ENCODE peak calls at places on chromosome 17, in eight cellular contexts. N is lower lobe of right lung; P is IMR-90; B is CD8-positive, alpha-beta T cell; W is suprapubic skin; H is uterus; V is fibroblast of the aortic adventitia; J is SJCRH30. Z is an unnamed sample.

GRCh38 chr17:74798239-74798707 is 22.1 kb upstream of the NAT9 start:
- DNase-seq in N (no peak), P (peak), B (no peak), W (no peak), H (no peak), V (no peak), J (no peak), Z (no peak)

GRCh38 chr17:61754124-61754523 is 109.2 kb downstream of the BRIP1 start:
- DNase-seq in N (no peak), P (no peak), B (no peak), W (no peak), H (no peak), V (no peak), J (no peak), Z (no peak)

GRCh38 chr17:51234162-51234561 is 25.7 kb downstream of the MBTD1 start:
- DNase-seq in N (no peak), P (no peak), B (no peak), W (no peak), H (no peak), V (no peak), J (no peak), Z (no peak)

GRCh38 chr17:44901323-44901965 is 2.2 kb upstream of the EFTUD2 start:
- DNase-seq in N (no peak), P (peak), B (no peak), W (no peak), H (no peak), V (peak), J (no peak), Z (no peak)

GRCh38 chr17:77096570-77097214 is 44.1 kb upstream of the SEC14L1 start:
- DNase-seq in N (no peak), P (peak), B (no peak), W (no peak), H (peak), V (peak), J (no peak), Z (no peak)

GRCh38 chr17:54968954-54969400 is 412 bp downstream of the STXBP4 start:
- DNase-seq in N (no peak), P (peak), B (no peak), W (no peak), H (no peak), V (peak), J (no peak), Z (no peak)

GRCh38 chr17:56389356-56389755 is 204.1 kb upstream of the NOG start:
- DNase-seq in N (no peak), P (no peak), B (no peak), W (no peak), H (no peak), V (no peak), J (no peak), Z (no peak)

GRCh38 chr17:46818929-46819859 is 702 bp upstream of the WNT3 start:
- DNase-seq in N (peak), P (no peak), B (no peak), W (no peak), H (no peak), V (no peak), J (no peak), Z (no peak)

GRCh38 chr17:29012535-29012934 is 6.7 kb upstream of the SEZ6 start:
- DNase-seq in N (no peak), P (no peak), B (no peak), W (no peak), H (no peak), V (no peak), J (no peak), Z (no peak)

GRCh38 chr17:77963441-77963840 is 4.9 kb downstream of the TNRC6C start:
- DNase-seq in N (no peak), P (peak), B (peak), W (no peak), H (no peak), V (peak), J (peak), Z (no peak)

GRCh38 chr17:12773153-12773552 is 16.1 kb upstream of the ARHGAP44 start:
- DNase-seq in N (no peak), P (no peak), B (no peak), W (no peak), H (no peak), V (no peak), J (no peak), Z (no peak)

GRCh38 chr17:19958023-19958422 is 19.6 kb downstream of the AKAP10 start:
- DNase-seq in N (no peak), P (peak), B (no peak), W (no peak), H (no peak), V (peak), J (peak), Z (no peak)

GRCh38 chr17:5587431-5588032 is 3.2 kb upstream of the NLRP1 start:
- DNase-seq in N (no peak), P (peak), B (no peak), W (no peak), H (no peak), V (peak), J (peak), Z (no peak)

GRCh38 chr17:34634551-34635160 is 55.3 kb downstream of the TMEM132E start:
- DNase-seq in N (peak), P (no peak), B (no peak), W (no peak), H (no peak), V (no peak), J (no peak), Z (no peak)

GRCh38 chr17:82872591-82873520 is 33.0 kb upstream of the ZNF750 start:
- DNase-seq in N (peak), P (no peak), B (no peak), W (no peak), H (no peak), V (no peak), J (peak), Z (no peak)

GRCh38 chr17:49530118-49530517 is 35.0 kb downstream of the NGFR start:
- DNase-seq in N (no peak), P (no peak), B (no peak), W (no peak), H (no peak), V (no peak), J (no peak), Z (no peak)

GRCh38 chr17:73838815-73839214 is 194.6 kb upstream of the SDK2 start:
- DNase-seq in N (no peak), P (no peak), B (no peak), W (no peak), H (no peak), V (no peak), J (peak), Z (no peak)

GRCh38 chr17:19284005-19284959 is 47.1 kb downstream of the EPN2 start:
- DNase-seq in N (no peak), P (no peak), B (no peak), W (no peak), H (no peak), V (no peak), J (no peak), Z (no peak)

GRCh38 chr17:17888821-17889220 is 52.0 kb upstream of the SREBF1 start:
- DNase-seq in N (no peak), P (peak), B (no peak), W (no peak), H (no peak), V (no peak), J (no peak), Z (no peak)

GRCh38 chr17:17890773-17891759 is 54.3 kb upstream of the SREBF1 start:
- DNase-seq in N (peak), P (peak), B (peak), W (no peak), H (no peak), V (peak), J (peak), Z (no peak)

GRCh38 chr17:17889922-17890321 is 53.1 kb upstream of the SREBF1 start:
- DNase-seq in N (no peak), P (no peak), B (no peak), W (no peak), H (no peak), V (no peak), J (no peak), Z (no peak)

GRCh38 chr17:17892731-17893130 is 55.9 kb upstream of the SREBF1 start:
- DNase-seq in N (no peak), P (no peak), B (no peak), W (no peak), H (no peak), V (no peak), J (no peak), Z (no peak)

DNA sequence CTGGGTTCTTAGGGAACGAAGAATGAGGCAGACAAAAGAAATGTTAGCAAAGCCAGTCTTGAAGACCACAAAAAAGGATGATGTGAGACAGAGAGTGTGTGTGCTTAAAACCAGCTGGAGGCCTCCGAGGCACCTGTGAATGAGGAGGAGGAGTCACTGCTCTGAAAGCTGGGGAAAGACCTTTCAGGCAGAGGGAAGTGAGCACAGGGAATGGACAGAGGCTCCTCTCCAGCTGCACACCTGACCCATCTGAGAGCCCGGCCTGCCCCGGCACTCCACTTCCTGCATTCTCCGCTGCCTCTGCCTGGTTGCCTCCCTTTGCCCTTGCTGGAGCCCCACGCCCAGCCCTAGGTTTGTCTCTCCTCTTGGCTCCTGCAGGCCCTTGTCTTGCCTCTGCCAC is 55.2 kb upstream of the SREBF1 start:
- DNase-seq in N (no peak), P (no peak), B (no peak), W (no peak), H (no peak), V (no peak), J (no peak), Z (no peak)
- H3K4me3 ChIP-seq in N (no peak), P (no peak), B (no peak), W (no peak), H (no peak), V (no peak), J (no peak), Z (no peak)

GRCh38 chr17:27299384-27300049 is 5.6 kb downstream of the WSB1 start:
- DNase-seq in N (no peak), P (no peak), B (no peak), W (no peak), H (no peak), V (no peak), J (no peak), Z (no peak)
- H3K4me3 ChIP-seq in N (no peak), P (no peak), B (no peak), W (no peak), H (no peak), V (peak), J (no peak), Z (no peak)

DNA sequence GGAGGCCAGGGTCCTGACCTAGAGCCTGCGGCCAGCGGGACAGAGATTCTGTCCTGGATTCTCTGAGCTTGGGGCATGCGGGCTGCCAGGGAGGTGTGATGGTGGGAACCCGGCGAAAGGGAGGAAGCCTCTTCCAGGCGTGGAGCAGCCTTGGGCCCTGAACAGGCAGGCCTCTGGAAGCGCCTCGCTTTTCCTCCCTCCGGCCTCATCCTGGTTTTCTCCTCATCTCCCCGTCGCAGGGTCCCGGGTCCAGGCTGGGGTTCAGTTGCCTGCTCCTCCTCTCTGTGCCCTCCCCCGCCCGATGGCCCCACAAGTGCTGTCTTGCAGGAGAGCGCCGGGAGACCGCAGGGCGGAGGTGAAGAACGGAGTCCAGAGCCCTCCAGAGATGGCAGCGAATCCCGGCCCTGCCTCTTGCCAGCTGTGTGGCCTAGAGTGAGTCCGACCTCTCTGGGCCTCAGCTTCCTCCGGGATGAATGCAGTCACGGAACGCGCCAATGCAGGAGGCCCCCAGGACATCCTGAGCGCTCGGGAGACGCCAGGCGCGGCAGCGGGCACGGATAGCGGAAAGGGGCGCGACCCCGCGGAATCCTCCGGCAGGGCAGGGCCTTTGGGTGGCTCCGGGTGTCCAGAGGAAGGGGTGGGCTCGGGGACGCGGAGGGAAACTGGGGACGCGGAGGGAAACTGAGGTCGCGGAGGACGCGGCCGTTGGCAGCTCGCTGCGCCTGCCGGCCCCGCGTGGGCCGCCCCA is 553 bp upstream of the RAB11FIP4 start:
- DNase-seq in N (no peak), P (no peak), B (no peak), W (no peak), H (no peak), V (no peak), J (no peak), Z (no peak)
- H3K4me3 ChIP-seq in N (peak), P (peak), B (no peak), W (peak), H (peak), V (peak), J (no peak), Z (peak)

DNA sequence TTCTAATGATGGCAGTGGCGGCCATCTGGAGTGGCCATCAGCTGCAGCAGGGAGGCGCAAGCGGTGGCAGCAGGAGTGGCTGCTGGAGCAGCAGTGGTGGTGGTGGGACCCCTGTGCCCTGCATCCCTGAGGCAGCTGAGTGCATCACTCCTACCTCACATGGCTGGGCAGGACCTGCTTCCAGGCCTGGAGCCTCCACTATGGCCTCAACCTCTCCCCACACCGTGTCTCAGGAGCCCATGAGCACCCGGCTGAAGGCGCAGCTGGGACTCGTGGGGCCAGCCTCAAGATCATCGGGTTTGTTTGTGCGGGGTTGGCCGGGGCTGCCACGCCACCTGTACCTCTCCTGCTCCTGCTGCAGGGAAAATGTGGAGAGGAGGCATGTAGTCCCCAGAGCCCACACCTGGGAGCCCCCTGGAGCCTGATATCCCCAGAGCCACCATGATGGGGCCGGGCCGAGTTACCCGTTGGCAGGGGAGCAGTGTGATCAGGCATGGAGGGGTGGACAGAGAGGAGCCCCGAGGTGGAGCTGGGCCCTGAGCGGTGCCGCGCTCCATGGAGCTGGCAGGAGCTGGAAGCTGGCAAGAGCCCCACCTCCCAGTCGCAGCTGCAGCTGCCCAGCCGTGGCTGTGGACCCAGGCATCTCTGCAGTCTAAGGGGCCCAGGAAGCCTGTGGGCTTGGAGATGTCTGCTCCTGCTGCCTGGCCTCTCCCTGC is 16.7 kb downstream of the RHOT1 start:
- DNase-seq in N (no peak), P (no peak), B (no peak), W (no peak), H (no peak), V (no peak), J (no peak), Z (no peak)
- H3K4me3 ChIP-seq in N (no peak), P (no peak), B (no peak), W (no peak), H (no peak), V (no peak), J (no peak), Z (no peak)

GRCh38 chr17:72053069-72053846 is 67.6 kb upstream of the SOX9 start:
- DNase-seq in N (no peak), P (no peak), B (no peak), W (no peak), H (no peak), V (no peak), J (no peak), Z (no peak)
- H3K4me3 ChIP-seq in N (no peak), P (no peak), B (no peak), W (peak), H (no peak), V (no peak), J (no peak), Z (no peak)

Z was measured in vagina.